ENCODE peak calls at places on chromosomes 16 and 17, in seven cellular contexts. A, Y, N, P, C, Z and L are unnamed samples.

GRCh38 chr16:56311208-56312027 is 113.9 kb downstream of the AMFR start:
- DNase-seq in N (no peak), P (no peak), Z (no peak), A (no peak), Y (no peak), C (no peak), L (no peak)

GRCh38 chr16:86466695-86467406 is 43.5 kb upstream of the FOXF1 start:
- DNase-seq in A (no peak), Z (no peak), Y (no peak), N (no peak), C (no peak), P (no peak), L (no peak)

GRCh38 chr17:67685351-67685750 is 32.4 kb upstream of the NOL11 start:
- DNase-seq in C (no peak), P (no peak), Y (no peak), Z (no peak), A (no peak), N (no peak), L (no peak)

GRCh38 chr17:8264320-8264719 is 15.2 kb downstream of the PFAS start:
- DNase-seq in P (no peak), Y (no peak), Z (no peak), C (no peak), A (no peak), N (no peak), L (no peak)

GRCh38 chr17:65294184-65294719 is 157.1 kb downstream of the RGS9 start:
- DNase-seq in C (peak), N (no peak), P (peak), Z (peak), A (peak), Y (peak), L (peak)

GRCh38 chr16:83791916-83792315 is 15.9 kb upstream of the HSBP1 start:
- DNase-seq in P (no peak), A (no peak), C (no peak), Z (no peak), N (no peak), Y (no peak), L (no peak)

GRCh38 chr16:30658731-30659506 is 688 bp downstream of the FBRS start:
- DNase-seq in Z (no peak), C (peak), A (no peak), P (peak), N (peak), Y (peak), L (peak)

GRCh38 chr16:29124828-29125227 is 140.0 kb downstream of the LAT start:
- DNase-seq in P (no peak), A (no peak), C (no peak), Z (no peak), N (no peak), Y (no peak), L (no peak)

GRCh38 chr17:57862410-57862989 is 12.7 kb upstream of the MRPS23 start:
- DNase-seq in C (no peak), Y (no peak), P (no peak), N (no peak), A (no peak), Z (no peak), L (no peak)

GRCh38 chr17:32798938-32799337 is 78.0 kb downstream of the MYO1D start:
- DNase-seq in Y (no peak), Z (no peak), C (no peak), N (no peak), A (no peak), P (no peak), L (no peak)

GRCh38 chr17:45230787-45231480 is 9.2 kb downstream of the FMNL1 start:
- DNase-seq in C (no peak), N (no peak), P (no peak), A (no peak), Y (no peak), Z (no peak), L (no peak)

GRCh38 chr16:11224894-11225676 is 30.9 kb downstream of the SOCS1 start:
- DNase-seq in P (peak), Y (no peak), C (peak), Z (peak), N (peak), A (peak), L (no peak)

GRCh38 chr17:35731239-35731931 is at the start of gene RASL10B:
- DNase-seq in A (peak), N (no peak), Z (no peak), P (peak), C (peak), Y (peak), L (peak)

GRCh38 chr16:77295896-77296295 is 96.7 kb downstream of the SYCE1L start:
- DNase-seq in Y (no peak), N (no peak), Z (no peak), P (no peak), C (no peak), A (no peak), L (no peak)

GRCh38 chr16:85126731-85127662 is 14.7 kb upstream of the CIBAR2 start:
- DNase-seq in A (no peak), P (no peak), Y (peak), Z (no peak), C (no peak), N (no peak), L (no peak)

GRCh38 chr17:15963670-15964110 is 18.8 kb downstream of the ADORA2B start:
- DNase-seq in N (no peak), P (no peak), A (no peak), C (no peak), Z (no peak), Y (no peak), L (no peak)

GRCh38 chr17:43879723-43880419 is 27.5 kb downstream of the MPP2 start:
- DNase-seq in Z (no peak), N (no peak), A (no peak), Y (no peak), P (no peak), C (no peak), L (no peak)

GRCh38 chr16:65125871-65126270 is 4.0 kb upstream of the CDH11 start:
- DNase-seq in C (no peak), Y (no peak), A (no peak), P (no peak), N (no peak), Z (no peak), L (no peak)

GRCh38 chr17:75146597-75146996 is 7.7 kb downstream of the JPT1 start:
- DNase-seq in N (no peak), A (no peak), P (no peak), C (no peak), Y (no peak), Z (no peak), L (no peak)

GRCh38 chr17:68731465-68731864 is 130.3 kb upstream of the FAM20A start:
- DNase-seq in P (no peak), N (no peak), Y (no peak), Z (no peak), A (no peak), C (no peak), L (no peak)